ENCODE peak calls at places on chromosomes 6 and 20, in six cellular contexts. One of them, this sample, is unnamed.
A peak's percentile ranks its signal among the peaks of the same experiment; 100 is the strongest.

GRCh38 chr6:119535332-119535731 is 185.8 kb upstream of the MAN1A1 start:
- DNase-seq in PC-9: no peak
- DNase-seq in KBM-7: no peak
- DNase-seq in H54: no peak
- DNase-seq in neural progenitor cell: no peak
- DNase-seq in T-helper 2 cell: no peak
- DNase-seq in this sample: no peak

GRCh38 chr6:157668690-157669089 is 154.4 kb upstream of the SNX9 start:
- DNase-seq in T-helper 2 cell: no peak
- DNase-seq in neural progenitor cell: no peak
- DNase-seq in H54: no peak
- DNase-seq in PC-9: no peak
- DNase-seq in KBM-7: no peak
- DNase-seq in this sample: no peak

GRCh38 chr6:49541936-49542335 is 8.5 kb upstream of the C6orf141 start:
- DNase-seq in PC-9: no peak
- DNase-seq in H54: no peak
- DNase-seq in KBM-7: no peak
- DNase-seq in T-helper 2 cell: no peak
- DNase-seq in neural progenitor cell: no peak
- DNase-seq in this sample: no peak

GRCh38 chr6:56199956-56200355 is 47.4 kb downstream of the COL21A1 start:
- DNase-seq in PC-9: no peak
- DNase-seq in H54: no peak
- DNase-seq in T-helper 2 cell: no peak
- DNase-seq in neural progenitor cell: no peak
- DNase-seq in KBM-7: no peak
- DNase-seq in this sample: no peak

GRCh38 chr6:24428615-24429014 is 25.9 kb downstream of the MRS2 start:
- DNase-seq in H54: no peak
- DNase-seq in neural progenitor cell: no peak
- DNase-seq in T-helper 2 cell: no peak
- DNase-seq in KBM-7: no peak
- DNase-seq in PC-9: peak; percentile 29
- DNase-seq in this sample: no peak

GRCh38 chr6:158772172-158772571 is 47.0 kb downstream of the EZR start:
- DNase-seq in PC-9: no peak
- DNase-seq in H54: no peak
- DNase-seq in neural progenitor cell: no peak
- DNase-seq in KBM-7: no peak
- DNase-seq in T-helper 2 cell: no peak
- DNase-seq in this sample: no peak

GRCh38 chr6:12602342-12602741 is 114.2 kb upstream of the PHACTR1 start:
- DNase-seq in PC-9: peak; percentile 11
- DNase-seq in neural progenitor cell: no peak
- DNase-seq in T-helper 2 cell: no peak
- DNase-seq in KBM-7: no peak
- DNase-seq in H54: no peak
- DNase-seq in this sample: no peak

GRCh38 chr20:4151991-4152695 is 136.8 kb upstream of the RNF24 start:
- DNase-seq in PC-9: no peak
- DNase-seq in neural progenitor cell: no peak
- DNase-seq in KBM-7: peak; percentile 90
- DNase-seq in T-helper 2 cell: no peak
- DNase-seq in H54: no peak
- DNase-seq in this sample: no peak

GRCh38 chr20:38018385-38018784 is 14.9 kb downstream of the TTI1 start:
- DNase-seq in H54: no peak
- DNase-seq in KBM-7: no peak
- DNase-seq in neural progenitor cell: no peak
- DNase-seq in PC-9: no peak
- DNase-seq in T-helper 2 cell: no peak
- DNase-seq in this sample: no peak

GRCh38 chr6:118645395-118645794 is 6.0 kb downstream of the CEP85L start:
- DNase-seq in neural progenitor cell: no peak
- DNase-seq in PC-9: no peak
- DNase-seq in H54: no peak
- DNase-seq in KBM-7: no peak
- DNase-seq in T-helper 2 cell: no peak
- DNase-seq in this sample: no peak

GRCh38 chr20:25302596-25302995 is 54.7 kb downstream of the PYGB start:
- DNase-seq in neural progenitor cell: no peak
- DNase-seq in PC-9: no peak
- DNase-seq in T-helper 2 cell: no peak
- DNase-seq in H54: no peak
- DNase-seq in KBM-7: no peak
- DNase-seq in this sample: no peak

GRCh38 chr6:14673201-14673600 is 555.6 kb downstream of the CD83 start:
- DNase-seq in KBM-7: no peak
- DNase-seq in T-helper 2 cell: no peak
- DNase-seq in PC-9: no peak
- DNase-seq in H54: no peak
- DNase-seq in neural progenitor cell: no peak
- DNase-seq in this sample: no peak

GRCh38 chr6:105163186-105163585 is 16.6 kb downstream of the POPDC3 start:
- DNase-seq in neural progenitor cell: no peak
- DNase-seq in PC-9: no peak
- DNase-seq in KBM-7: no peak
- DNase-seq in T-helper 2 cell: no peak
- DNase-seq in H54: no peak
- DNase-seq in this sample: no peak

GRCh38 chr6:4381379-4381778 is 246.0 kb upstream of the ECI2 start:
- DNase-seq in PC-9: no peak
- DNase-seq in H54: no peak
- DNase-seq in KBM-7: no peak
- DNase-seq in T-helper 2 cell: no peak
- DNase-seq in neural progenitor cell: no peak
- DNase-seq in this sample: no peak

GRCh38 chr6:44100088-44100550 is 27.1 kb downstream of the MRPL14 start:
- DNase-seq in PC-9: peak; percentile 28
- DNase-seq in T-helper 2 cell: no peak
- DNase-seq in neural progenitor cell: peak; percentile 50
- DNase-seq in H54: peak; percentile 67
- DNase-seq in KBM-7: peak; percentile 28
- DNase-seq in this sample: no peak

GRCh38 chr6:109840034-109840433 is 138.1 kb upstream of the GPR6 start:
- DNase-seq in neural progenitor cell: no peak
- DNase-seq in PC-9: no peak
- DNase-seq in KBM-7: no peak
- DNase-seq in T-helper 2 cell: no peak
- DNase-seq in H54: no peak
- DNase-seq in this sample: no peak

GRCh38 chr6:167827062-167827587 is 414 bp downstream of the AFDN start:
- DNase-seq in H54: peak; percentile 49
- DNase-seq in PC-9: peak; percentile 46
- DNase-seq in KBM-7: no peak
- DNase-seq in T-helper 2 cell: peak; percentile 12
- DNase-seq in neural progenitor cell: no peak
- DNase-seq in this sample: no peak

GRCh38 chr6:33717857-33718552 is 6.5 kb upstream of the UQCC2 start:
- DNase-seq in KBM-7: no peak
- DNase-seq in PC-9: no peak
- DNase-seq in neural progenitor cell: no peak
- DNase-seq in T-helper 2 cell: no peak
- DNase-seq in H54: no peak
- DNase-seq in this sample: no peak

GRCh38 chr20:59351148-59352040 is 51.0 kb downstream of the EDN3 start:
- DNase-seq in H54: no peak
- DNase-seq in PC-9: no peak
- DNase-seq in neural progenitor cell: no peak
- DNase-seq in T-helper 2 cell: no peak
- DNase-seq in KBM-7: no peak
- DNase-seq in this sample: no peak

GRCh38 chr20:8774412-8774811 is 294.5 kb upstream of the PLCB4 start:
- DNase-seq in T-helper 2 cell: no peak
- DNase-seq in H54: no peak
- DNase-seq in neural progenitor cell: no peak
- DNase-seq in KBM-7: no peak
- DNase-seq in PC-9: no peak
- DNase-seq in this sample: no peak

GRCh38 chr6:157223486-157223885 is 99.8 kb downstream of the TMEM242 start:
- DNase-seq in neural progenitor cell: no peak
- DNase-seq in H54: no peak
- DNase-seq in PC-9: no peak
- DNase-seq in KBM-7: no peak
- DNase-seq in T-helper 2 cell: no peak
- DNase-seq in this sample: no peak

GRCh38 chr20:47360207-47360488 is 3.6 kb upstream of the ZMYND8 start:
- DNase-seq in H54: no peak
- DNase-seq in PC-9: peak; percentile 68
- DNase-seq in T-helper 2 cell: no peak
- DNase-seq in neural progenitor cell: no peak
- DNase-seq in KBM-7: no peak
- DNase-seq in this sample: peak; percentile 72

GRCh38 chr20:23027721-23028120 is 7.4 kb upstream of the SSTR4 start:
- DNase-seq in H54: no peak
- DNase-seq in neural progenitor cell: no peak
- DNase-seq in PC-9: no peak
- DNase-seq in T-helper 2 cell: no peak
- DNase-seq in KBM-7: peak; percentile 21
- DNase-seq in this sample: no peak

GRCh38 chr6:33199687-33200233 is 705 bp downstream of the RXRB start:
- DNase-seq in neural progenitor cell: peak; percentile 92
- DNase-seq in H54: peak; percentile 88
- DNase-seq in KBM-7: no peak
- DNase-seq in PC-9: peak; percentile 83
- DNase-seq in T-helper 2 cell: peak; percentile 64
- DNase-seq in this sample: no peak

GRCh38 chr20:60816901-60817300 is 435.2 kb upstream of the CDH4 start:
- DNase-seq in PC-9: no peak
- DNase-seq in H54: no peak
- DNase-seq in neural progenitor cell: no peak
- DNase-seq in KBM-7: no peak
- DNase-seq in T-helper 2 cell: no peak
- DNase-seq in this sample: no peak